ENCODE peak calls at places on chromosomes 4 and X, in eight cellular contexts. A is sigmoid colon, H is K562, E is transverse colon, J is tibial nerve, L is A549, I is H1, S is suprapubic skin. V is an unnamed sample.

GRCh38 chr4:13933163-13933562 is 305.6 kb upstream of the BOD1L1 start:
- DNase-seq in H (no peak), L (no peak), I (no peak), E (no peak), S (no peak), J (no peak), A (no peak), V (no peak)

GRCh38 chrX:53357799-53358530 is 64.5 kb downstream of the SMC1A start:
- DNase-seq in L (no peak), S (no peak), E (no peak), J (no peak), H (no peak), I (no peak), A (no peak), V (no peak)

GRCh38 chr4:121656269-121656641 is 40.5 kb downstream of the ANXA5 start:
- DNase-seq in I (no peak), L (no peak), A (no peak), S (no peak), E (peak), H (peak), J (peak), V (peak)

GRCh38 chr4:1830234-1830633 is 25.7 kb downstream of the LETM1 start:
- DNase-seq in E (no peak), H (no peak), L (no peak), I (no peak), S (no peak), J (no peak), A (no peak), V (no peak)

GRCh38 chr4:130511776-130512175 is 1415.8 kb downstream of the C4orf33 start:
- DNase-seq in H (no peak), I (no peak), A (no peak), E (no peak), L (no peak), S (no peak), J (no peak), V (no peak)

GRCh38 chrX:140250363-140250762 is 254.5 kb downstream of the SOX3 start:
- DNase-seq in A (no peak), S (no peak), L (no peak), I (no peak), H (no peak), J (no peak), E (no peak), V (no peak)

GRCh38 chr4:152255437-152255836 is 280.5 kb downstream of the FBXW7 start:
- DNase-seq in E (no peak), H (no peak), J (no peak), I (no peak), L (no peak), S (no peak), A (no peak), V (no peak)

GRCh38 chrX:47581731-47582647 is at the start of gene TIMP1:
- DNase-seq in J (peak), A (peak), H (peak), I (peak), L (peak), E (peak), S (peak), V (peak)

GRCh38 chr4:14787894-14788293 is 214.4 kb upstream of the CPEB2 start:
- DNase-seq in J (no peak), S (no peak), H (no peak), L (no peak), I (no peak), A (no peak), E (peak), V (no peak)

GRCh38 chr4:86926428-86927086 is 8.3 kb upstream of the AFF1 start:
- DNase-seq in E (no peak), J (no peak), H (no peak), L (no peak), A (no peak), S (no peak), I (no peak), V (no peak)

GRCh38 chr4:168993724-168994510 is 16.1 kb downstream of the CBR4 start:
- DNase-seq in L (no peak), A (no peak), H (no peak), J (no peak), I (no peak), S (no peak), E (no peak), V (no peak)

GRCh38 chr4:143185253-143186107 is 763 bp downstream of the USP38 start:
- DNase-seq in H (peak), A (peak), E (peak), I (peak), J (no peak), S (peak), L (no peak), V (no peak)

GRCh38 chr4:184648220-184649025 is 824 bp downstream of the CASP3 start:
- DNase-seq in L (peak), J (peak), A (peak), I (peak), H (peak), S (peak), E (peak), V (peak)

GRCh38 chr4:78059524-78059889 is 2.4 kb downstream of the FRAS1 start:
- DNase-seq in E (peak), H (peak), L (peak), I (peak), S (no peak), J (peak), A (peak), V (no peak)

GRCh38 chr4:77959566-77960338 is 97.1 kb downstream of the MRPL1 start:
- DNase-seq in S (no peak), E (no peak), J (peak), I (no peak), L (peak), H (peak), A (no peak), V (no peak)

GRCh38 chr4:90799895-90800294 is 672.7 kb downstream of the CCSER1 start:
- DNase-seq in J (no peak), S (no peak), A (no peak), I (no peak), L (no peak), H (no peak), E (no peak), V (no peak)

GRCh38 chr4:6568689-6569332 is 6.2 kb upstream of the MAN2B2 start:
- DNase-seq in E (no peak), S (no peak), I (no peak), H (no peak), L (no peak), A (no peak), J (no peak), V (no peak)

GRCh38 chr4:112287258-112287873 is 1.7 kb upstream of the TIFA start:
- DNase-seq in I (no peak), J (no peak), H (no peak), E (peak), S (no peak), L (no peak), A (no peak), V (no peak)

GRCh38 chr4:25813705-25814104 is 49.1 kb downstream of the SEL1L3 start:
- DNase-seq in S (no peak), J (peak), H (no peak), L (peak), I (no peak), A (no peak), E (no peak), V (no peak)

GRCh38 chr4:41359069-41359769 is 102.5 kb downstream of the UCHL1 start:
- DNase-seq in H (no peak), S (no peak), A (no peak), L (peak), J (no peak), E (no peak), I (peak), V (no peak)

DNA sequence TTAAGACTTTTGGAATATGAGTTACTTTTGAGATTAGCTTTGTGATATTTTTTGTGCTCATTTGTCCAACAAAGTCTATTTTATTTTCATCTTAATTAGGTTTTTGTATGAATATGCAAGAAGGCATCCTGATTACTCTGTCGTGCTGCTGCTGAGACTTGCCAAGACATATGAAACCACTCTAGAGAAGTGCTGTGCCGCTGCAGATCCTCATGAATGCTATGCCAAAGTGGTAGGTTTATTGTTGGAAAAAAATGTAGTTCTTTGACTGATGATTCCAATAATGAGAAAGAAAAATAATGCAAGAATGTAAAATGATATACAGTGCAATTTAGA is 10.8 kb downstream of the ALB start:
- DNase-seq in L (no peak), S (no peak), A (no peak), J (no peak), E (no peak), I (no peak), H (no peak), V (no peak)
- TF ChIP-seq POLR2A in L (no peak), S (no peak), A (no peak), J (no peak), E (no peak), I (no peak), H (no peak), V (no peak)

GRCh38 chrX:7286461-7286860 is 138.5 kb upstream of the PUDP start:
- DNase-seq in S (no peak), E (no peak), L (no peak), I (no peak), J (no peak), A (no peak), H (no peak), V (no peak)
- H3K27ac ChIP-seq in S (no peak), E (no peak), L (no peak), I (no peak), J (no peak), A (no peak), H (no peak), V (no peak)

GRCh38 chr4:11817088-11817487 is 388.4 kb upstream of the HS3ST1 start:
- DNase-seq in J (no peak), H (no peak), E (no peak), L (no peak), I (no peak), S (no peak), A (no peak), V (no peak)

GRCh38 chr4:11813951-11814446 is 385.3 kb upstream of the HS3ST1 start:
- DNase-seq in J (no peak), L (no peak), I (no peak), E (no peak), H (no peak), S (no peak), A (no peak), V (no peak)

DNA sequence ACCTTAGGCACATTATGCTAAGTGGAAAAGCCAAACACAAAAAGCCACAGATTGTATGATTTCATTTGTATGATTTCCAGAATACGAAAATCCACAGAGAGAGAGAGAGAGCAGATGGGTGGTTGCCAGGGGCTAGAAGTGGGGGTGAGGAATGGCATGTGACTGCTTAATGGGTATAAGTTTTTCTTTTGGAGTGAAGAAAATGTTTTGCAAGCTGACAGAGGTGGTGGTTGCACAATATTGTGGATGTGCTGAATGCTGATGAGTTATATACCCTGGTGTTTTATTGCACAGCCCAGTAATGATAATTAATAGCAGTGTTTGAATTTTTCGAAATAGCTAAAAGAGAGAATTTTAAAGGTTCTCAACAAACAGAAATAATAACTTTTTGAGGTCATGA is 386.1 kb upstream of the HS3ST1 start:
- DNase-seq in E (no peak), H (no peak), J (no peak), I (no peak), A (no peak), L (no peak), S (no peak), V (no peak)
- TF ChIP-seq EP300 in E (no peak), H (no peak), J (no peak), I (no peak), A (no peak), L (no peak), S (no peak), V (no peak)

GRCh38 chr4:153486281-153487151 is 20.4 kb downstream of the TMEM131L start:
- DNase-seq in I (no peak), H (no peak), L (peak), A (no peak), J (no peak), E (no peak), S (no peak), V (no peak)
- TF ChIP-seq POLR2A in I (no peak), H (no peak), L (no peak), A (no peak), J (no peak), E (no peak), S (no peak), V (no peak)

DNA sequence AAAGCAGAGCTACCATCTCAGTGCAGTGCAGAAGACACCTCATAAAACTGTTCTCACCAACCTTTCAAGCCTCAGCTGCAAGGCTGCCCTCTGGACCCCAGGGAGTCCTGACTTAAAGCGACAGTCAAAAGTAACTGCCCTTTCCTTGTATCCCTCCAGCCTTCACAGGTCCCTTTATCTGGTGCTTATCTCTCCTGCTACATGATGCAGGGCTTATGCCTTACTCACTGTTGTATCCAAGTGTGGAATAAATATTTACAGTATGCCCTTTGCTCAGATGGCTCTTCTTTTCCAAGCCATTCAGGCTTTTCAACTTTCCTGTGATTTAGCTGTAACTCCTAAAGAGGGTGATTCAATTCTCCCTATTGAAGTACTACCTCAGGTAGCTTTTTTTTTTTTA is 92.6 kb downstream of the KDR start:
- DNase-seq in J (no peak), E (no peak), S (no peak), I (no peak), L (no peak), A (no peak), H (no peak), V (no peak)
- H3K27ac ChIP-seq in J (no peak), E (no peak), S (no peak), I (no peak), L (no peak), A (no peak), H (no peak), V (no peak)

DNA sequence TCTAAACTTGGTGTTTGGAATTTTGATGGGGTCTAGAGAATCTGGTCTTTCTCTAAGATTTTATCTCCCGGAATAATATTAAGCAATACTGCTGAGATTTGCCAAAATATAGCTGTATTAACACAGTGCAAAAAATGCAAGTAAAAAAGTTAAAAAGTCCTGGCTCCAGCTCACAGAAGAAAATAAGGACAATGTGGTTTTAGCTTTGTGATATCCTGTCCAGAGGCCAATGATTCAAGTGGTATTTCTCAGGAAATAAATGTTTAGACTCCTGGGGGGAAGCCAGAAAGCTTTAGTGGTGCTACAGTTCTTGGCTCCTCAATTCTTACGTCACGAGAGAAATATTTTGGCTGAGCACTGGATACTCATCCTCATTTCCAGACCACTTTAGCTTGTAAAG is 40.9 kb upstream of the IL13RA2 start:
- DNase-seq in S (no peak), E (no peak), L (no peak), H (no peak), A (peak), I (no peak), J (no peak), V (no peak)
- TF ChIP-seq EP300 in S (no peak), E (no peak), L (no peak), H (no peak), A (no peak), I (no peak), J (no peak), V (no peak)

GRCh38 chr4:40196724-40197281 is at the start of gene RHOH:
- DNase-seq in E (peak), L (no peak), A (no peak), H (no peak), I (peak), S (no peak), J (no peak), V (no peak)
- TF ChIP-seq POLR2A in E (peak), L (no peak), A (no peak), H (peak), I (no peak), S (peak), J (no peak), V (no peak)

GRCh38 chr4:85763207-85763606 is 288.3 kb downstream of the ARHGAP24 start:
- DNase-seq in S (no peak), H (no peak), A (no peak), L (no peak), I (no peak), E (no peak), J (no peak), V (no peak)

GRCh38 chr4:85759392-85759791 is 284.4 kb downstream of the ARHGAP24 start:
- DNase-seq in A (no peak), I (no peak), H (no peak), S (no peak), L (no peak), J (no peak), E (no peak), V (no peak)

GRCh38 chr4:85761803-85762202 is 286.9 kb downstream of the ARHGAP24 start:
- DNase-seq in H (no peak), S (no peak), I (no peak), J (peak), E (peak), A (peak), L (no peak), V (no peak)

GRCh38 chr4:85760521-85760920 is 285.6 kb downstream of the ARHGAP24 start:
- DNase-seq in L (no peak), H (no peak), J (no peak), A (no peak), S (no peak), E (no peak), I (no peak), V (no peak)

GRCh38 chr4:85762204-85762884 is 287.4 kb downstream of the ARHGAP24 start:
- DNase-seq in S (no peak), I (no peak), A (no peak), J (no peak), E (no peak), H (no peak), L (no peak), V (peak)
- H3K27ac ChIP-seq in S (peak), I (no peak), A (peak), J (no peak), E (peak), H (no peak), L (no peak), V (peak)

DNA sequence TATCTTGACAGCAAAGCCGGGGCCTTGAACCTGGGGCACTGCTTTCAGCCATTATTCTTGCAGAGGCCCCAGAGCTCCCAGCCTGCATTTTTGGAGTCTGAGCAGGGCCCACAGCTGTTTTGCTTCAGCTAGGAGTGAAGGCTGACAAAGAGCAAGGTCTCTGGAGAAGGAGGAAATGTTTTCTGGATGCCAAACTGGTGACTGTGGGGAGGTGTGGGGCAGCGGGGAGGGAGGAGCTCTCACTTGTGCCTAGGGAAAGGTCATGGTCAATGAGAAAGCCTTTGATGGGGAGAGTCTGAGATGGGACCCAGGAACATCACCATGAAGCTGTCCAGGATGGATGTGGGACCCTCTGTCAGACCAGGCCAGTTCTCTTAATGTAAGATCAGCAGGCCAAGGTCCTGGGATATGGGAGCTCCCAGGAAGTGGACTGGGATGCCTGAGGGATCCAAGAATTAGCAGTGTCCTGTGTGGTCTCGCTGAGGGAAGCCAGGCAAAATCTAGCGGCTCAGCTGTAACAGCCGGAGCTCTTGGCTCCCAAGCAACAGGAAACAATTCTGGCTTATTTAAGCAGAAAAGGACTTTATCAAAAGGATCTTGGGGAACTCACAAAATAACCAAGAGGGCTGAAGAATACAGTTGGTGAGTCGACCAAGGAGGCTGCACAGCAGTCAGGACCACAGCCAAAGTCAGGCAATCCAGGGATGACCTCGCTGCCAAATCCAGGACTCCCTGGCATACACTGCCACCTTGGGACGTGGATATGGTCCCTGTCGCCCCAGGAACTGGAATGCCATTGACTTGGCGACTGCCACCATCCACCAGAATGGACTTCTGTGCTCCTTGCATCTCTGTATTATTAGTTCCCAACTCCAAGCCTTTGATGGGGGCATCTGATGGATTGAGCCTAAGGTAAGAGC is 165.1 kb upstream of the BCOR start:
- DNase-seq in A (no peak), E (no peak), L (no peak), J (no peak), H (no peak), I (no peak), S (no peak), V (peak)
- TF ChIP-seq EP300 in A (no peak), E (no peak), L (no peak), J (no peak), H (no peak), I (no peak), S (no peak), V (no peak)

GRCh38 chrX:18674788-18675735 is 3.2 kb upstream of the RS1 start:
- DNase-seq in L (peak), H (peak), A (peak), I (peak), E (peak), J (peak), S (peak), V (peak)
- TF ChIP-seq POLR2A in L (peak), H (peak), A (no peak), I (no peak), E (peak), J (peak), S (no peak), V (peak)